ENCODE peak calls at places on chromosomes 2 and 18, in four cellular contexts. B is T-helper 2 cell, M is C1 segment of cervical spinal cord, A is astrocyte of the cerebellum. Y is an unnamed sample.

GRCh38 chr2:207161247-207161646 is 4.5 kb downstream of the KLF7 start:
- DNase-seq in B (no peak), M (peak; percentile 26), A (no peak), Y (no peak)

GRCh38 chr2:236711440-236711839 is 141.8 kb downstream of the ACKR3 start:
- DNase-seq in B (no peak), M (no peak), A (no peak), Y (no peak)

GRCh38 chr2:214069254-214069653 is 341.6 kb upstream of the VWC2L start:
- DNase-seq in M (no peak), A (peak; percentile 84), B (no peak), Y (no peak)

GRCh38 chr2:238040918-238041317 is 19.9 kb upstream of the SCLY start:
- DNase-seq in B (no peak), M (no peak), A (no peak), Y (peak; percentile 47)

GRCh38 chr2:209321076-209321475 is 102.8 kb upstream of the MAP2 start:
- DNase-seq in B (no peak), A (no peak), M (no peak), Y (no peak)

GRCh38 chr18:45957100-45957499 is 10.0 kb downstream of the EPG5 start:
- DNase-seq in B (no peak), A (peak; percentile 62), M (no peak), Y (no peak)

GRCh38 chr2:72561621-72562318 is 264.1 kb downstream of the EXOC6B start:
- DNase-seq in M (no peak), B (no peak), A (no peak), Y (no peak)

GRCh38 chr18:62452280-62452824 is 70.5 kb upstream of the ZCCHC2 start:
- DNase-seq in M (no peak), A (no peak), B (no peak), Y (no peak)

GRCh38 chr18:48694295-48694694 is 155.5 kb downstream of the CTIF start:
- DNase-seq in M (no peak), A (no peak), B (no peak), Y (no peak)

GRCh38 chr18:74468547-74469014 is 11.5 kb upstream of the DIPK1C start:
- DNase-seq in A (peak; percentile 47), B (no peak), M (no peak), Y (no peak)

Y was measured in chondrocyte.